ENCODE peak calls at places on chromosomes 2 and 18, in seven cellular contexts. R is neuronal stem cell, U is IMR-90, L is mesendoderm, W is trophoblast cell, D is mesenchymal stem cell, A is H1. T is an unnamed sample.

GRCh38 chr2:33559336-33559735 is 39.8 kb downstream of the FAM98A start:
- DNase-seq in R (no peak), U (no peak), L (no peak), W (no peak), D (no peak), A (no peak), T (no peak)

GRCh38 chr2:172985139-172985874 is 90.3 kb upstream of the MAP3K20 start:
- DNase-seq in R (no peak), U (peak), L (peak), W (peak), D (peak), A (no peak), T (no peak)

GRCh38 chr2:118807668-118808428 is 39.6 kb downstream of the EN1 start:
- DNase-seq in R (peak), U (no peak), L (peak), W (no peak), D (no peak), A (no peak), T (no peak)

GRCh38 chr2:200860092-200860795 is 4.2 kb downstream of the CLK1 start:
- DNase-seq in R (no peak), U (no peak), L (peak), W (no peak), D (no peak), A (no peak), T (no peak)

GRCh38 chr18:37611623-37612279 is 46.2 kb upstream of the CELF4 start:
- DNase-seq in R (no peak), U (no peak), L (no peak), W (no peak), D (no peak), A (no peak), T (no peak)

GRCh38 chr2:65402780-65403528 is 29.4 kb downstream of the SPRED2 start:
- DNase-seq in R (no peak), U (no peak), L (no peak), W (no peak), D (no peak), A (no peak), T (no peak)

GRCh38 chr2:135052997-135053474 is 944 bp downstream of the RAB3GAP1 start:
- DNase-seq in R (no peak), U (no peak), L (peak), W (no peak), D (no peak), A (no peak), T (no peak)

GRCh38 chr2:108947271-108947907 is 41.6 kb downstream of the EDAR start:
- DNase-seq in R (no peak), U (no peak), L (no peak), W (no peak), D (no peak), A (no peak), T (no peak)

GRCh38 chr2:9336534-9337354 is 86.6 kb downstream of the ITGB1BP1 start:
- DNase-seq in R (no peak), U (peak), L (no peak), W (no peak), D (peak), A (no peak), T (no peak)

GRCh38 chr2:84417453-84417852 is 41.6 kb downstream of the SUCLG1 start:
- DNase-seq in R (no peak), U (peak), L (no peak), W (no peak), D (no peak), A (no peak), T (no peak)

GRCh38 chr2:112140899-112141622 is 2.9 kb downstream of the FBLN7 start:
- DNase-seq in R (no peak), U (no peak), L (no peak), W (no peak), D (no peak), A (no peak), T (no peak)

GRCh38 chr18:58590827-58591226 is 38.1 kb downstream of the ALPK2 start:
- DNase-seq in R (no peak), U (no peak), L (no peak), W (no peak), D (no peak), A (no peak), T (no peak)

GRCh38 chr2:75516378-75517122 is 44.2 kb downstream of the EVA1A start:
- DNase-seq in R (no peak), U (no peak), L (no peak), W (no peak), D (no peak), A (no peak), T (no peak)

GRCh38 chr18:22168360-22168921 is 948 bp upstream of the GATA6 start:
- DNase-seq in R (no peak), U (no peak), L (peak), W (peak), D (peak), A (no peak), T (peak)

GRCh38 chr2:21042958-21043743 is 722 bp downstream of the APOB start:
- DNase-seq in R (peak), U (peak), L (peak), W (peak), D (peak), A (peak), T (peak)

GRCh38 chr2:141929331-141930252 is 201.2 kb downstream of the LRP1B start:
- DNase-seq in R (no peak), U (no peak), L (no peak), W (no peak), D (no peak), A (no peak), T (no peak)

GRCh38 chr2:141925511-141925910 is 205.3 kb downstream of the LRP1B start:
- DNase-seq in R (no peak), U (no peak), L (no peak), W (no peak), D (no peak), A (no peak), T (no peak)

GRCh38 chr2:141927536-141927935 is 203.3 kb downstream of the LRP1B start:
- DNase-seq in R (no peak), U (peak), L (no peak), W (no peak), D (peak), A (no peak), T (no peak)

GRCh38 chr2:141923657-141924056 is 207.2 kb downstream of the LRP1B start:
- DNase-seq in R (no peak), U (peak), L (no peak), W (no peak), D (peak), A (no peak), T (no peak)
- H3K23ac ChIP-seq in R (no peak), U (no peak), L (no peak), W (no peak), D (no peak), A (no peak), T (no peak)

GRCh38 chr2:131055169-131056065 is 37.8 kb downstream of the FAM168B start:
- DNase-seq in R (no peak), U (peak), L (no peak), W (no peak), D (no peak), A (no peak), T (no peak)

GRCh38 chr2:131054488-131054887 is 38.8 kb downstream of the FAM168B start:
- DNase-seq in R (no peak), U (no peak), L (no peak), W (no peak), D (no peak), A (no peak), T (no peak)

GRCh38 chr2:131058214-131058613 is 35.0 kb downstream of the FAM168B start:
- DNase-seq in R (no peak), U (no peak), L (no peak), W (no peak), D (no peak), A (no peak), T (no peak)

GRCh38 chr2:131058905-131059304 is 34.4 kb downstream of the FAM168B start:
- DNase-seq in R (no peak), U (no peak), L (no peak), W (no peak), D (no peak), A (no peak), T (no peak)

GRCh38 chr2:131056204-131056975 is 36.9 kb downstream of the FAM168B start:
- DNase-seq in R (no peak), U (no peak), L (no peak), W (no peak), D (no peak), A (no peak), T (no peak)
- H2BK120ac ChIP-seq in R (no peak), U (peak), L (no peak), W (no peak), D (no peak), A (no peak), T (no peak)

GRCh38 chr18:2502394-2502793 is 68.9 kb downstream of the METTL4 start:
- DNase-seq in R (no peak), U (no peak), L (no peak), W (no peak), D (no peak), A (no peak), T (no peak)

GRCh38 chr18:2494921-2495320 is 76.4 kb downstream of the METTL4 start:
- DNase-seq in R (no peak), U (peak), L (no peak), W (no peak), D (no peak), A (no peak), T (no peak)

GRCh38 chr18:2495381-2495780 is 75.9 kb downstream of the METTL4 start:
- DNase-seq in R (no peak), U (no peak), L (no peak), W (no peak), D (no peak), A (no peak), T (no peak)

GRCh38 chr18:2502880-2503279 is 68.4 kb downstream of the METTL4 start:
- DNase-seq in R (no peak), U (no peak), L (no peak), W (no peak), D (no peak), A (no peak), T (no peak)

GRCh38 chr18:2497797-2498196 is 73.5 kb downstream of the METTL4 start:
- DNase-seq in R (no peak), U (no peak), L (no peak), W (no peak), D (no peak), A (no peak), T (no peak)
- H3K23ac ChIP-seq in R (no peak), U (no peak), L (no peak), W (no peak), D (no peak), A (no peak), T (no peak)

GRCh38 chr2:362924-363323 is 75.0 kb upstream of the ALKAL2 start:
- DNase-seq in R (no peak), U (no peak), L (no peak), W (no peak), D (no peak), A (no peak), T (no peak)
- H2BK120ac ChIP-seq in R (no peak), U (no peak), L (no peak), W (no peak), D (no peak), A (no peak), T (no peak)

DNA sequence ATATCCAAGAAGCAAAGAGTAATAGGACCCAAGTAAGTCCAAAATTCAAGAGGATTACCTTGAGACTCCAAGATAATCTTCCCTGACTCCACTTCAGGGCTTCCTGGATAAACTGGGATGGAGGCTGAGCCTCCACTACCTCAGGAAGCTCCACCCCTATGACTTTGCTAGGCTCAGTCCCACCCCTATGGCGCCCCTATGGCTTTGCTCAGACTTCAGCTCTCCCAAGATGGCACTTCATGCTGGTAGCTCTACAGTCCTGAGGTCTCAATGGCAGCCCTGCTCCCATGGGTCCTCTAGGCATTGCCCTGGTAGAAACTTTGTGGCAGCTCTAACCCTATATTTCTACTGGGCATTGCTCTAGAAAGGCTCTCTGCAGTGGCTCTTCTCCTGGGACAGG is 69.9 kb upstream of the CHAC2 start:
- DNase-seq in R (no peak), U (no peak), L (no peak), W (peak), D (no peak), A (no peak), T (no peak)
- H3K23ac ChIP-seq in R (no peak), U (no peak), L (no peak), W (no peak), D (no peak), A (no peak), T (no peak)

GRCh38 chr2:68185541-68186164 is 28.0 kb downstream of the PNO1 start:
- DNase-seq in R (peak), U (peak), L (peak), W (peak), D (peak), A (peak), T (peak)
- H2BK120ac ChIP-seq in R (no peak), U (no peak), L (no peak), W (no peak), D (no peak), A (no peak), T (no peak)